ENCODE peak calls at places on chromosomes 4 and X, in five cellular contexts. E is NCI-H146, F is HEK293T, I is hypothalamus, T is mesothelial cell of epicardium. X is an unnamed sample.

GRCh38 chrX:36198575-36198974 is 279.0 kb downstream of the CFAP47 start:
- DNase-seq in E (no peak), I (no peak), F (no peak), T (no peak), X (no peak)

GRCh38 chr4:55592014-55592413 is at the start of gene PDCL2:
- DNase-seq in I (no peak), T (no peak), E (no peak), F (no peak), X (no peak)

GRCh38 chr4:62301500-62301899 is 1101.4 kb downstream of the ADGRL3 start:
- DNase-seq in T (no peak), F (no peak), I (no peak), E (no peak), X (no peak)

GRCh38 chr4:107243141-107243779 is 207.1 kb upstream of the DKK2 start:
- DNase-seq in E (no peak), F (peak), T (no peak), I (no peak), X (no peak)

GRCh38 chr4:48939785-48940184 is 33.2 kb upstream of the OCIAD2 start:
- DNase-seq in I (no peak), T (no peak), E (no peak), F (no peak), X (no peak)

GRCh38 chrX:44872817-44873414 is at the start of gene KDM6A:
- DNase-seq in E (peak), T (peak), I (peak), F (peak), X (peak)

GRCh38 chrX:261858-262390 is 19.3 kb upstream of the PLCXD1 start:
- DNase-seq in F (no peak), T (peak), I (no peak), E (no peak), X (no peak)

GRCh38 chr4:155854597-155855226 is 11.4 kb downstream of the ASIC5 start:
- DNase-seq in I (no peak), T (no peak), F (no peak), E (no peak), X (no peak)

GRCh38 chr4:1043658-1044468 is 32.4 kb downstream of the FGFRL1 start:
- DNase-seq in I (no peak), T (peak), F (no peak), E (no peak), X (peak)

GRCh38 chr4:149113804-149114430 is 671.7 kb upstream of the NR3C2 start:
- DNase-seq in F (no peak), T (no peak), E (no peak), I (no peak), X (no peak)

GRCh38 chr4:67700119-67700873 is 659 bp downstream of the UBA6 start:
- DNase-seq in I (no peak), E (peak), F (no peak), T (no peak), X (no peak)

GRCh38 chr4:150960818-150961217 is 54.3 kb downstream of the LRBA start:
- DNase-seq in I (no peak), F (peak), T (no peak), E (no peak), X (no peak)

GRCh38 chrX:9430346-9430745 is 34.5 kb upstream of the TBL1X start:
- DNase-seq in F (no peak), I (no peak), T (no peak), E (no peak), X (no peak)

GRCh38 chr4:24219171-24219570 is 329.3 kb upstream of the PPARGC1A start:
- DNase-seq in E (no peak), I (no peak), T (no peak), F (no peak), X (no peak)

GRCh38 chrX:123773258-123773978 is 40.6 kb upstream of the THOC2 start:
- DNase-seq in T (no peak), F (no peak), I (no peak), E (peak), X (no peak)

GRCh38 chr4:88697588-88698329 is at the start of gene NAP1L5:
- DNase-seq in E (peak), F (no peak), I (peak), T (no peak), X (peak)

X was measured in caudate nucleus.